ENCODE peak calls at places on chromosomes 5 and 9, in four cellular contexts. One of them, this sample, is unnamed.

GRCh38 chr9:100525563-100525962 is 52.3 kb upstream of the CAVIN4 start:
- DNase-seq in colonic mucosa: no peak
- DNase-seq in MM.1S: no peak
- DNase-seq in esophagus squamous epithelium: no peak
- DNase-seq in this sample: no peak

GRCh38 chr9:127837346-127837745 is 17.1 kb downstream of the ENG start:
- DNase-seq in MM.1S: no peak
- DNase-seq in esophagus squamous epithelium: no peak
- DNase-seq in colonic mucosa: no peak
- DNase-seq in this sample: no peak

GRCh38 chr9:128912270-128912853 is 8.4 kb upstream of the PHYHD1 start:
- DNase-seq in MM.1S: no peak
- DNase-seq in colonic mucosa: no peak
- DNase-seq in esophagus squamous epithelium: no peak
- DNase-seq in this sample: no peak

GRCh38 chr5:179374506-179375235 is 29.4 kb upstream of the ADAMTS2 start:
- DNase-seq in esophagus squamous epithelium: no peak
- DNase-seq in MM.1S: no peak
- DNase-seq in colonic mucosa: no peak
- DNase-seq in this sample: no peak

GRCh38 chr5:116600876-116601275 is 26.3 kb upstream of the SEMA6A start:
- DNase-seq in MM.1S: no peak
- DNase-seq in colonic mucosa: no peak
- DNase-seq in esophagus squamous epithelium: no peak
- DNase-seq in this sample: no peak

GRCh38 chr9:136403538-136403914 is 3.6 kb upstream of the SNAPC4 start:
- DNase-seq in colonic mucosa: no peak
- DNase-seq in esophagus squamous epithelium: no peak
- DNase-seq in MM.1S: no peak
- DNase-seq in this sample: peak

GRCh38 chr5:96924016-96924443 is 11.8 kb upstream of the LNPEP start:
- DNase-seq in esophagus squamous epithelium: no peak
- DNase-seq in MM.1S: no peak
- DNase-seq in colonic mucosa: no peak
- DNase-seq in this sample: no peak

GRCh38 chr5:140424135-140424534 is 22.5 kb downstream of the ANKHD1 start:
- DNase-seq in MM.1S: no peak
- DNase-seq in esophagus squamous epithelium: no peak
- DNase-seq in colonic mucosa: no peak
- DNase-seq in this sample: no peak

GRCh38 chr5:110053824-110054223 is 364.1 kb downstream of the MAN2A1 start:
- DNase-seq in colonic mucosa: no peak
- DNase-seq in MM.1S: peak
- DNase-seq in esophagus squamous epithelium: no peak
- DNase-seq in this sample: no peak

GRCh38 chr5:150272531-150272930 is 17.0 kb downstream of the CAMK2A start:
- DNase-seq in esophagus squamous epithelium: no peak
- DNase-seq in colonic mucosa: no peak
- DNase-seq in MM.1S: peak
- DNase-seq in this sample: no peak

GRCh38 chr5:140566665-140567064 is 2.0 kb downstream of the SLC35A4 start:
- DNase-seq in MM.1S: no peak
- DNase-seq in esophagus squamous epithelium: no peak
- DNase-seq in colonic mucosa: no peak
- DNase-seq in this sample: no peak

GRCh38 chr9:35538361-35539234 is 48.7 kb downstream of the RUSC2 start:
- DNase-seq in colonic mucosa: peak
- DNase-seq in esophagus squamous epithelium: no peak
- DNase-seq in MM.1S: no peak
- DNase-seq in this sample: no peak

GRCh38 chr5:14534773-14535172 is 46.8 kb upstream of the OTULINL start:
- DNase-seq in colonic mucosa: no peak
- DNase-seq in esophagus squamous epithelium: no peak
- DNase-seq in MM.1S: no peak
- DNase-seq in this sample: no peak

GRCh38 chr9:110753734-110754231 is 85.2 kb downstream of the MUSK start:
- DNase-seq in esophagus squamous epithelium: no peak
- DNase-seq in MM.1S: no peak
- DNase-seq in colonic mucosa: no peak
- DNase-seq in this sample: no peak

GRCh38 chr5:10600629-10601245 is 36.9 kb downstream of the ANKRD33B start:
- DNase-seq in esophagus squamous epithelium: no peak
- DNase-seq in colonic mucosa: no peak
- DNase-seq in MM.1S: peak
- DNase-seq in this sample: peak

GRCh38 chr5:1182633-1183423 is 18.6 kb upstream of the SLC6A19 start:
- DNase-seq in MM.1S: no peak
- DNase-seq in esophagus squamous epithelium: no peak
- DNase-seq in colonic mucosa: peak
- DNase-seq in this sample: no peak

GRCh38 chr9:81213456-81213855 is 475.9 kb downstream of the TLE1 start:
- DNase-seq in esophagus squamous epithelium: no peak
- DNase-seq in colonic mucosa: no peak
- DNase-seq in MM.1S: no peak
- DNase-seq in this sample: no peak

GRCh38 chr9:15278839-15279238 is 28.2 kb downstream of the TTC39B start:
- DNase-seq in colonic mucosa: no peak
- DNase-seq in MM.1S: no peak
- DNase-seq in esophagus squamous epithelium: no peak
- DNase-seq in this sample: no peak

GRCh38 chr9:82271099-82271498 is 282.5 kb downstream of the SPATA31D1 start:
- DNase-seq in colonic mucosa: no peak
- DNase-seq in MM.1S: no peak
- DNase-seq in esophagus squamous epithelium: no peak
- DNase-seq in this sample: no peak

GRCh38 chr5:164204338-164204946 is 699.0 kb downstream of the MAT2B start:
- DNase-seq in esophagus squamous epithelium: no peak
- DNase-seq in MM.1S: no peak
- DNase-seq in colonic mucosa: no peak
- DNase-seq in this sample: no peak

GRCh38 chr5:579211-579610 is 32.9 kb upstream of the CEP72 start:
- DNase-seq in esophagus squamous epithelium: no peak
- DNase-seq in MM.1S: no peak
- DNase-seq in colonic mucosa: no peak
- DNase-seq in this sample: no peak

GRCh38 chr9:130570200-130570599 is 9.2 kb upstream of the FUBP3 start:
- DNase-seq in esophagus squamous epithelium: no peak
- DNase-seq in MM.1S: no peak
- DNase-seq in colonic mucosa: no peak
- DNase-seq in this sample: no peak

GRCh38 chr9:97845130-97845529 is 7.9 kb upstream of the FOXE1 start:
- DNase-seq in esophagus squamous epithelium: no peak
- DNase-seq in MM.1S: no peak
- DNase-seq in colonic mucosa: no peak
- DNase-seq in this sample: no peak

GRCh38 chr9:97846347-97846746 is 6.7 kb upstream of the FOXE1 start:
- DNase-seq in MM.1S: no peak
- DNase-seq in esophagus squamous epithelium: no peak
- DNase-seq in colonic mucosa: no peak
- DNase-seq in this sample: no peak

GRCh38 chr9:97842960-97843359 is 10.1 kb upstream of the FOXE1 start:
- DNase-seq in MM.1S: no peak
- DNase-seq in colonic mucosa: no peak
- DNase-seq in esophagus squamous epithelium: no peak
- DNase-seq in this sample: no peak

GRCh38 chr9:97845763-97846162 is 7.3 kb upstream of the FOXE1 start:
- DNase-seq in esophagus squamous epithelium: no peak
- DNase-seq in colonic mucosa: no peak
- DNase-seq in MM.1S: no peak
- DNase-seq in this sample: no peak

GRCh38 chr9:97840521-97840920 is 12.5 kb upstream of the FOXE1 start:
- DNase-seq in colonic mucosa: no peak
- DNase-seq in MM.1S: no peak
- DNase-seq in esophagus squamous epithelium: no peak
- DNase-seq in this sample: no peak
- TF ChIP-seq CTCF in colonic mucosa: no peak
- TF ChIP-seq CTCF in MM.1S: no peak
- TF ChIP-seq CTCF in esophagus squamous epithelium: no peak
- TF ChIP-seq CTCF in this sample: no peak

GRCh38 chr5:145939532-145940065 is 3.2 kb downstream of the SH3RF2 start:
- DNase-seq in colonic mucosa: no peak
- DNase-seq in esophagus squamous epithelium: no peak
- DNase-seq in MM.1S: no peak
- DNase-seq in this sample: no peak

GRCh38 chr5:145941096-145941676 is 4.8 kb downstream of the SH3RF2 start:
- DNase-seq in MM.1S: no peak
- DNase-seq in colonic mucosa: peak
- DNase-seq in esophagus squamous epithelium: no peak
- DNase-seq in this sample: no peak

GRCh38 chr5:145937432-145938250 is 1.3 kb downstream of the SH3RF2 start:
- DNase-seq in esophagus squamous epithelium: no peak
- DNase-seq in MM.1S: no peak
- DNase-seq in colonic mucosa: peak
- DNase-seq in this sample: no peak

GRCh38 chr5:145936401-145937131 is at the start of gene SH3RF2:
- DNase-seq in MM.1S: no peak
- DNase-seq in colonic mucosa: peak
- DNase-seq in esophagus squamous epithelium: no peak
- DNase-seq in this sample: no peak

GRCh38 chr5:145938699-145939531 is 2.5 kb downstream of the SH3RF2 start:
- DNase-seq in colonic mucosa: peak
- DNase-seq in MM.1S: no peak
- DNase-seq in esophagus squamous epithelium: no peak
- DNase-seq in this sample: no peak
- H3K4me3 ChIP-seq in colonic mucosa: peak
- H3K4me3 ChIP-seq in MM.1S: no peak
- H3K4me3 ChIP-seq in esophagus squamous epithelium: peak
- H3K4me3 ChIP-seq in this sample: no peak

GRCh38 chr9:133200631-133201030 is 8.4 kb downstream of the OBP2B start:
- DNase-seq in esophagus squamous epithelium: no peak
- DNase-seq in MM.1S: no peak
- DNase-seq in colonic mucosa: no peak
- DNase-seq in this sample: no peak

GRCh38 chr9:133201424-133202144 is 7.5 kb downstream of the OBP2B start:
- DNase-seq in esophagus squamous epithelium: no peak
- DNase-seq in colonic mucosa: no peak
- DNase-seq in MM.1S: no peak
- DNase-seq in this sample: no peak

GRCh38 chr9:133202145-133202513 is 6.9 kb downstream of the OBP2B start:
- DNase-seq in MM.1S: no peak
- DNase-seq in colonic mucosa: no peak
- DNase-seq in esophagus squamous epithelium: no peak
- DNase-seq in this sample: no peak

GRCh38 chr9:133202688-133203453 is 6.2 kb downstream of the OBP2B start:
- DNase-seq in colonic mucosa: no peak
- DNase-seq in esophagus squamous epithelium: no peak
- DNase-seq in MM.1S: no peak
- DNase-seq in this sample: no peak

DNA sequence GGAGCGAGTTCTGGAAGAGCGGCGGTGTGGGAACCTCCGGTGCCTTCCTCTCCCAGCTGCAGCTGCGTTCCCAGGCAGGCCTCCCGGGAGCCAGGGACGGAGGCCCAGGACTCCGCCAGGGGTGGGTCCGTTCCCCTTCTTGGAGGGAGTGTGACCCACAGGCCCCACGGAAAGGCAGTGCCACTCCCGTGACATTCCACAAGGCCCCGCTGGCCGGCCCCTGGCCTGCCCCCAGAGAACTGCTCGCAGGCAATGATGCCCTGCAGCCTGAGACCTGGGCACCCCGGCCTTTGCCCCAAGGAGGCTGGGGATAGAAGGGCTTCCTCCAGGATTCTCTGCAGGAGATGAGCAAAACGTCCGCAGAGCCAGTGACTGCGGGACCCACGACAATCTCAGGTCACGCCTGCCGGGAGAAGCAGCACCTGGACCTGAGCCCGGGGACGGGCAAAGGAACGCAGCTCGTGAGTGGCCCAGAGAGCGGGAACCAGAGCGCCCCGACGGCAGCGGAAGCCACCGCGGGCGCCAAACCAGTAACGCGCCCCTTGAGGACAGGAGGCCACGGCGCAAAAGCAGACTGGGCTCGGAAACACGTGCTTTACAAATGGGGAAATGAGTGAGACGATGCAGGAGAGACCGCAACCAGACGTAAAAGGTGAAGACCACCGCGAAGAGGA is 9.3 kb downstream of the OBP2B start:
- DNase-seq in MM.1S: no peak
- DNase-seq in esophagus squamous epithelium: no peak
- DNase-seq in colonic mucosa: peak
- DNase-seq in this sample: peak
- TF ChIP-seq CTCF in MM.1S: no peak
- TF ChIP-seq CTCF in esophagus squamous epithelium: no peak
- TF ChIP-seq CTCF in colonic mucosa: no peak
- TF ChIP-seq CTCF in this sample: no peak

GRCh38 chr5:81853005-81853357 is 102.1 kb upstream of the SSBP2 start:
- DNase-seq in MM.1S: peak
- DNase-seq in colonic mucosa: no peak
- DNase-seq in esophagus squamous epithelium: no peak
- DNase-seq in this sample: no peak
- H3K4me3 ChIP-seq in MM.1S: peak
- H3K4me3 ChIP-seq in colonic mucosa: no peak
- H3K4me3 ChIP-seq in esophagus squamous epithelium: peak
- H3K4me3 ChIP-seq in this sample: no peak

DNA sequence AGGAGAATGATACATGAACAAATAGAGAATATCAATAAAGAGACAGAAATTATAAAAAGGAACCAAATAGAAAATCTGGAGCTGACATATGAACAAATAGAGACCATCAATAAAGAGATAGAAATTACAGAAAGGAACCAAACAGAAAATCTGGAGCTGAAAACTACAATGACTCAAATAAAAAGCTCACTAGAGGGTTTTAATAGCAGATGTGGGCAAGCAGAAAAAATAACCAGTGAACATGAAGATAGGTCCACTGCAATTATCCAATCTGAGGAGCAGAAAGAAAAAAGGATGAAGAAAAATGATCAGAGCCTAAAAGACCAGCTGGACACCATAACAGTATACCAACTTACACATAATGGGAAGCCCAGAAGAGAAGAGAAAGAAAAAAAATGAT is 353.7 kb downstream of the ARL15 start:
- DNase-seq in colonic mucosa: no peak
- DNase-seq in esophagus squamous epithelium: no peak
- DNase-seq in MM.1S: no peak
- DNase-seq in this sample: no peak
- TF ChIP-seq CTCF in colonic mucosa: no peak
- TF ChIP-seq CTCF in esophagus squamous epithelium: no peak
- TF ChIP-seq CTCF in MM.1S: no peak
- TF ChIP-seq CTCF in this sample: no peak

DNA sequence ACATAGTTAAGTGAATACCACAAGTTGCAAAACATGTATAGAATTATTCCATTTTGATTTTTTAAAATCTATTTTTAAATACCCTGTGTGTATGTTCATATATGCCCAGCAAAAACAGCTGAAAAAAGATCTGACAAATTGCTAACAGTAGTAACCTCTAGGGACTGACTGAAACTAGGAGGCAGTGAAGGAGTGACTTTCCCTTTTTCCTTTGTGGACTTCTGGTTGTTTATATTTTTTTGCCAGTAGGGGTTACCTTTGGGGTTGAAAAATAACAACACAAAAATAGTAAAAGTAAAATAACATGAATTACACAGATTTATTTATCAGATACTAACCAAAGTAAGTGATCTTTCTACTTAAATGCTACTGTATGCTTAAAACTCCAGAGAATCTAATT is 2.9 kb downstream of the MEGF9 start:
- DNase-seq in colonic mucosa: no peak
- DNase-seq in MM.1S: peak
- DNase-seq in esophagus squamous epithelium: no peak
- DNase-seq in this sample: no peak
- H3K4me3 ChIP-seq in colonic mucosa: no peak
- H3K4me3 ChIP-seq in MM.1S: no peak
- H3K4me3 ChIP-seq in esophagus squamous epithelium: peak
- H3K4me3 ChIP-seq in this sample: no peak

This sample was measured in GM06990.